ENCODE peak calls at places on chromosomes 7 and 10, in nine cellular contexts. B, M, T, Q, I, N, F, L and Y are unnamed samples.

GRCh38 chr7:39016609-39017008 is 38.9 kb downstream of the POU6F2 start:
- DNase-seq in B (no peak), M (peak), T (no peak), Q (no peak), I (no peak), N (no peak), F (no peak), L (peak), Y (no peak)

GRCh38 chr10:57968328-57969016 is 299.2 kb downstream of the IPMK start:
- DNase-seq in B (no peak), M (no peak), T (no peak), Q (no peak), I (no peak), N (no peak), F (no peak), L (no peak), Y (no peak)

GRCh38 chr10:122849900-122850605 is 4.4 kb upstream of the CUZD1 start:
- DNase-seq in B (peak), M (no peak), T (no peak), Q (no peak), I (no peak), N (no peak), F (no peak), L (no peak), Y (no peak)

GRCh38 chr10:35427543-35427942 is 91.2 kb downstream of the CCNY start:
- DNase-seq in B (no peak), M (no peak), T (no peak), Q (no peak), I (no peak), N (no peak), F (no peak), L (no peak), Y (no peak)

GRCh38 chr7:125033506-125033905 is 103.9 kb upstream of the POT1 start:
- DNase-seq in B (no peak), M (no peak), T (no peak), Q (no peak), I (no peak), N (no peak), F (no peak), L (peak), Y (no peak)

GRCh38 chr7:155775691-155776090 is 36.6 kb downstream of the SHH start:
- DNase-seq in B (no peak), M (no peak), T (no peak), Q (no peak), I (no peak), N (no peak), F (no peak), L (no peak), Y (no peak)

GRCh38 chr7:17371656-17372524 is 73.4 kb downstream of the AHR start:
- DNase-seq in B (peak), M (peak), T (no peak), Q (no peak), I (no peak), N (peak), F (no peak), L (no peak), Y (no peak)

GRCh38 chr7:824664-825063 is 7.6 kb upstream of the SUN1 start:
- DNase-seq in B (no peak), M (no peak), T (no peak), Q (no peak), I (no peak), N (no peak), F (no peak), L (no peak), Y (no peak)

GRCh38 chr10:126234630-126235029 is 153.6 kb downstream of the ADAM12 start:
- DNase-seq in B (no peak), M (no peak), T (no peak), Q (no peak), I (no peak), N (no peak), F (no peak), L (no peak), Y (no peak)